ENCODE peak calls at places on chromosomes 3 and 15, in ten cellular contexts. R, E, F, T, K, U, C, L, Z and B are unnamed samples.

GRCh38 chr3:150765949-150766720 is 3.2 kb upstream of the SIAH2 start:
- DNase-seq in L (no peak), T (peak; percentile 69), E (no peak), U (no peak), F (peak; percentile 51), Z (peak; percentile 90), C (no peak), K (no peak), R (peak; percentile 63), B (peak; percentile 62)

GRCh38 chr15:100929641-100930042 is 10.5 kb downstream of the LRRK1 start:
- DNase-seq in E (no peak), F (no peak), L (no peak), U (no peak), K (no peak), Z (peak; percentile 45), T (no peak), R (no peak), C (no peak), B (peak; percentile 13)

GRCh38 chr15:48242531-48242930 is 36.4 kb downstream of the SLC12A1 start:
- DNase-seq in C (no peak), L (no peak), F (no peak), Z (no peak), E (no peak), U (no peak), R (no peak), K (no peak), T (no peak), B (no peak)

GRCh38 chr3:159655202-159655601 is 333.4 kb upstream of the IL12A start:
- DNase-seq in K (no peak), T (no peak), U (no peak), F (no peak), C (no peak), Z (no peak), L (no peak), E (no peak), R (no peak), B (no peak)

GRCh38 chr3:138009476-138010272 is at the start of gene CLDN18:
- DNase-seq in E (no peak), F (peak; percentile 58), Z (no peak), U (no peak), K (no peak), T (no peak), L (no peak), R (no peak), C (no peak), B (no peak)

GRCh38 chr15:80179025-80179759 is 26.4 kb downstream of the FAH start:
- DNase-seq in U (no peak), Z (peak; percentile 92), T (peak; percentile 94), C (no peak), F (peak; percentile 73), E (no peak), K (no peak), L (no peak), R (peak; percentile 97), B (peak; percentile 93)

GRCh38 chr15:47196057-47196456 is 521.2 kb upstream of the SEMA6D start:
- DNase-seq in T (peak; percentile 86), E (no peak), C (no peak), R (peak; percentile 80), U (peak; percentile 71), K (peak; percentile 29), Z (peak; percentile 68), F (peak; percentile 93), L (peak; percentile 79), B (peak; percentile 79)

GRCh38 chr15:33149919-33150318 is 44.6 kb downstream of the FMN1 start:
- DNase-seq in K (no peak), C (no peak), L (no peak), F (no peak), Z (peak; percentile 65), T (peak; percentile 38), U (no peak), R (peak; percentile 64), E (no peak), B (peak; percentile 15)

GRCh38 chr3:38353151-38353550 is 6.6 kb downstream of the XYLB start:
- DNase-seq in E (no peak), L (no peak), K (no peak), R (peak; percentile 72), T (peak; percentile 65), U (no peak), Z (peak; percentile 72), F (peak; percentile 45), C (no peak), B (peak; percentile 77)

GRCh38 chr3:195546130-195546560 is 3.0 kb upstream of the PPP1R2 start:
- DNase-seq in T (peak; percentile 69), E (no peak), U (no peak), L (no peak), K (no peak), F (peak; percentile 86), C (no peak), R (peak; percentile 92), Z (peak; percentile 96), B (peak; percentile 85)

GRCh38 chr15:77012117-77012712 is 17.3 kb downstream of the PSTPIP1 start:
- DNase-seq in K (no peak), C (no peak), F (no peak), T (no peak), L (no peak), R (no peak), E (no peak), U (no peak), Z (no peak), B (no peak)

GRCh38 chr3:43997788-43998373 is 243.8 kb upstream of the TOPAZ1 start:
- DNase-seq in T (no peak), C (no peak), L (no peak), R (peak; percentile 22), E (no peak), Z (peak; percentile 34), F (no peak), U (no peak), K (no peak), B (no peak)

GRCh38 chr3:190064112-190064511 is 56.6 kb downstream of the P3H2 start:
- DNase-seq in C (no peak), T (peak; percentile 97), K (no peak), L (no peak), E (no peak), U (no peak), R (peak; percentile 92), Z (peak; percentile 98), F (peak; percentile 84), B (peak; percentile 95)

GRCh38 chr3:61253756-61254155 is 2.5 kb upstream of the FHIT start:
- DNase-seq in L (no peak), C (no peak), U (no peak), R (no peak), F (no peak), T (no peak), K (no peak), Z (no peak), E (no peak), B (no peak)

GRCh38 chr15:63060699-63061098 is 18.2 kb downstream of the TPM1 start:
- DNase-seq in Z (peak; percentile 21), K (no peak), C (no peak), U (no peak), R (no peak), E (no peak), L (no peak), T (no peak), F (no peak), B (peak; percentile 34)

GRCh38 chr15:75508741-75509532 is 57.4 kb upstream of the SIN3A start:
- DNase-seq in L (no peak), F (peak; percentile 72), T (peak; percentile 71), K (no peak), R (peak; percentile 66), Z (peak; percentile 33), E (no peak), C (no peak), U (no peak), B (peak; percentile 49)

GRCh38 chr15:45521596-45522167 is 873 bp downstream of the SLC30A4 start:
- DNase-seq in U (no peak), K (no peak), R (peak; percentile 6), E (no peak), L (no peak), F (no peak), Z (peak; percentile 19), T (no peak), C (no peak), B (peak; percentile 15)

GRCh38 chr3:159174715-159175390 is 373.0 kb downstream of the MFSD1 start:
- DNase-seq in R (peak; percentile 42), Z (peak; percentile 87), C (no peak), F (no peak), T (peak; percentile 75), E (no peak), K (no peak), L (no peak), U (no peak), B (no peak)

GRCh38 chr15:52790941-52791751 is 1.0 kb upstream of the ONECUT1 start:
- DNase-seq in U (no peak), T (no peak), F (peak; percentile 29), E (no peak), C (no peak), R (no peak), K (no peak), L (peak; percentile 68), Z (peak; percentile 67), B (peak; percentile 19)

GRCh38 chr3:144818973-144819372 is 847.4 kb downstream of the DIPK2A start:
- DNase-seq in C (no peak), L (no peak), T (no peak), K (no peak), E (no peak), Z (no peak), F (no peak), R (no peak), U (no peak), B (no peak)

GRCh38 chr3:115623414-115623868 is at the start of gene GAP43:
- DNase-seq in T (peak; percentile 93), K (no peak), L (no peak), U (no peak), F (peak; percentile 86), Z (peak; percentile 78), E (no peak), R (peak; percentile 84), C (no peak), B (peak; percentile 77)

GRCh38 chr15:57334257-57334656 is 42.0 kb upstream of the CGNL1 start:
- DNase-seq in F (peak; percentile 56), E (no peak), C (no peak), U (no peak), R (peak; percentile 21), T (peak; percentile 40), Z (peak; percentile 65), L (no peak), K (no peak), B (peak; percentile 52)

GRCh38 chr3:23161308-23161707 is 41.8 kb upstream of the UBE2E2 start:
- DNase-seq in L (no peak), U (no peak), C (no peak), K (no peak), F (no peak), T (no peak), R (peak; percentile 48), Z (no peak), E (no peak), B (peak; percentile 19)

GRCh38 chr15:78618490-78618934 is 2.3 kb downstream of the CHRNA3 start:
- DNase-seq in T (peak; percentile 71), U (peak; percentile 91), F (peak; percentile 94), R (peak; percentile 95), Z (peak; percentile 73), C (peak; percentile 79), K (peak; percentile 81), L (peak; percentile 69), E (peak; percentile 77), B (peak; percentile 83)

GRCh38 chr3:65497846-65498245 is 540.9 kb downstream of the MAGI1 start:
- DNase-seq in U (no peak), T (no peak), E (no peak), F (no peak), L (no peak), K (no peak), C (no peak), Z (no peak), R (no peak), B (no peak)

GRCh38 chr3:133192363-133192945 is 154.3 kb downstream of the TMEM108 start:
- DNase-seq in C (no peak), E (no peak), T (no peak), K (no peak), L (no peak), R (no peak), U (no peak), Z (no peak), F (no peak), B (no peak)

GRCh38 chr3:64686446-64686908 is 1.3 kb downstream of the ADAMTS9 start:
- DNase-seq in K (no peak), F (no peak), Z (peak; percentile 40), U (no peak), T (peak; percentile 61), C (no peak), R (peak; percentile 64), L (no peak), E (no peak), B (peak; percentile 37)

GRCh38 chr3:61561374-61562041 is at the start of gene PTPRG:
- DNase-seq in C (no peak), F (peak; percentile 97), L (peak; percentile 91), K (peak; percentile 14), T (peak; percentile 95), R (peak; percentile 94), E (no peak), U (peak; percentile 50), Z (peak; percentile 88), B (peak; percentile 95)